ENCODE peak calls at places on chromosomes 13 and 19, in five cellular contexts. X is hepatocyte, N is HepG2, L is neural progenitor cell, U is DND-41. B is an unnamed sample.

GRCh38 chr19:51784922-51785690 is 9.9 kb upstream of the FPR3 start:
- DNase-seq in L (no peak), N (no peak), U (no peak), X (no peak), B (peak; percentile 71)

GRCh38 chr13:30026093-30026492 is 175.7 kb upstream of the UBL3 start:
- DNase-seq in L (no peak), X (no peak), N (no peak), U (no peak), B (peak; percentile 68)

GRCh38 chr19:29665215-29665825 is at the start of gene PLEKHF1:
- DNase-seq in X (peak; percentile 92), L (peak; percentile 93), N (peak; percentile 58), U (peak; percentile 82), B (peak; percentile 75)

GRCh38 chr19:17097593-17098126 is 22.1 kb downstream of the MYO9B start:
- DNase-seq in L (no peak), U (no peak), X (peak; percentile 65), N (peak; percentile 86), B (peak; percentile 78)

GRCh38 chr19:3132971-3133792 is 2.7 kb upstream of the GNA15 start:
- DNase-seq in U (peak; percentile 97), L (no peak), X (no peak), N (no peak), B (no peak)

GRCh38 chr19:23799321-23799720 is 40.6 kb upstream of the ZNF681 start:
- DNase-seq in N (no peak), U (peak; percentile 80), L (no peak), X (no peak), B (no peak)

GRCh38 chr13:21530656-21531055 is 71.6 kb upstream of the ZDHHC20 start:
- DNase-seq in L (no peak), N (peak; percentile 5), X (no peak), U (no peak), B (no peak)

GRCh38 chr13:33544308-33544707 is 258.8 kb upstream of the STARD13 start:
- DNase-seq in U (no peak), X (no peak), L (no peak), N (no peak), B (no peak)

GRCh38 chr13:113801289-113801961 is 42.4 kb downstream of the TMEM255B start:
- DNase-seq in L (no peak), N (no peak), U (no peak), X (no peak), B (no peak)

GRCh38 chr19:28159065-28159464 is 1053.9 kb downstream of the UQCRFS1 start:
- DNase-seq in U (no peak), X (no peak), L (no peak), N (no peak), B (no peak)

GRCh38 chr19:13234518-13234917 is 84.3 kb downstream of the IER2 start:
- DNase-seq in L (peak; percentile 76), U (peak; percentile 57), X (peak; percentile 62), N (peak; percentile 42), B (peak; percentile 9)

GRCh38 chr19:11982526-11982925 is 17.7 kb downstream of the ZNF763 start:
- DNase-seq in U (no peak), X (no peak), L (no peak), N (no peak), B (no peak)

GRCh38 chr13:35876601-35877000 is 254.6 kb downstream of the DCLK1 start:
- DNase-seq in L (no peak), X (no peak), N (no peak), U (no peak), B (peak; percentile 18)

GRCh38 chr13:113129480-113129879 is 6.9 kb downstream of the F10 start:
- DNase-seq in U (no peak), X (no peak), L (no peak), N (no peak), B (no peak)

GRCh38 chr13:113084094-113084942 is 21.3 kb upstream of the F7 start:
- DNase-seq in U (no peak), X (no peak), L (no peak), N (no peak), B (no peak)

GRCh38 chr13:28338202-28338601 is 156.7 kb downstream of the FLT1 start:
- DNase-seq in X (no peak), U (no peak), L (no peak), N (no peak), B (peak; percentile 84)

GRCh38 chr13:113742000-113742441 is 17.0 kb upstream of the TMEM255B start:
- DNase-seq in N (peak; percentile 95), L (peak; percentile 53), X (peak; percentile 79), U (no peak), B (peak; percentile 78)

GRCh38 chr13:39874331-39875055 is 219.0 kb downstream of the COG6 start:
- DNase-seq in X (no peak), N (no peak), L (no peak), U (no peak), B (no peak)

GRCh38 chr19:5588441-5588840 is 20.7 kb upstream of the TINCR start:
- DNase-seq in X (no peak), U (no peak), N (no peak), L (no peak), B (no peak)

GRCh38 chr19:50000038-50000890 is 24.9 kb downstream of the VRK3 start:
- DNase-seq in X (no peak), L (no peak), N (no peak), U (no peak), B (no peak)

GRCh38 chr13:57123660-57124059 is 17.1 kb upstream of the PRR20A start:
- DNase-seq in N (no peak), L (no peak), X (no peak), U (no peak), B (peak; percentile 31)

GRCh38 chr19:37506387-37507166 is at the start of gene ZNF793:
- DNase-seq in L (peak; percentile 90), U (no peak), N (no peak), X (peak; percentile 91), B (peak; percentile 89)

GRCh38 chr19:35026418-35026817 is 3.9 kb upstream of the SCN1B start:
- DNase-seq in N (no peak), L (no peak), U (no peak), X (no peak), B (no peak)

DNA sequence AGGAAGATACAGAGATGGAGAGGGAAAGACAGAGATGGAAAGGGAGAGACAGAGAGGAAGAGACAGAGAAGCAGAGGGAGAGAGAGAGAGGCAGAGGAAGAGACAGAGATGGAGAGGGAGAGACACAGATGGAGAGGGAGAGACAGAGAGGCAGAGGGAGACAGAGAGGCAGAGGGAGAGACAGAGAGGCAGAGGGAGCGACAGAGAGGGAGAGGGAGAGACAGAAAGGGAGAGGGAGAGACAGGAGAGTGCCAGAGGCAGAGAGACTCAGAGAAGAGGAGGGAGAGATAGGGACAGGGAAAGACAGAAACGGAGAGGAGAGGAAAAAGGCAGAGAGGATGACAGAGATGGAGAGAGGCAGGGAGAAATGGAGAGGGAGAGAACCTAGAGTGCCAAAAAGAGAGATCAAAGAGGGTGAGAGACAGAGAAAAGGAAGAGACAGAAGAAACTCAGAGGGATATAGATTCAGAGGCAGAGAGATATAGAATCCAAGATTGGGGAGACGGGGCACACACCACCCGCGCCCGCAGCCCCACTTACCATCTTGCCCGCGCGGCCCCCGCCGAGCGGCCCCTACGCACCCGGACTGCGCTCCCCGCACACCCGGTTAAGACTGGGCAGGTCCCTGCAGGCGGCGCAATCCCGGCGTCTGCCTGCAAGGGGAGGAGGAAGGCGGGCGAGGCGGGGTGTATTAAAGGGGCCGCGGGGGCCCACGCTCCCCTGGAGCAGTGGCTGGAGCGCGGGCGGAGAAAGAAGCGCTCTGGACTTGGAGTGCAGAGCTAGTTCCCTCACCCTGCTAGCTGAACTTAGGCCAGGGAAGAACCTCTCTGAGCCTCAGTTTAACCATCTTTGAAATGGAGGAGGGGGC is 10.7 kb downstream of the TM6SF2 start:
- DNase-seq in U (no peak), X (no peak), L (peak; percentile 59), N (no peak), B (no peak)
- TF ChIP-seq EZH2 in U (no peak), X (no peak), L (no peak), N (no peak), B (peak; percentile 92)

DNA sequence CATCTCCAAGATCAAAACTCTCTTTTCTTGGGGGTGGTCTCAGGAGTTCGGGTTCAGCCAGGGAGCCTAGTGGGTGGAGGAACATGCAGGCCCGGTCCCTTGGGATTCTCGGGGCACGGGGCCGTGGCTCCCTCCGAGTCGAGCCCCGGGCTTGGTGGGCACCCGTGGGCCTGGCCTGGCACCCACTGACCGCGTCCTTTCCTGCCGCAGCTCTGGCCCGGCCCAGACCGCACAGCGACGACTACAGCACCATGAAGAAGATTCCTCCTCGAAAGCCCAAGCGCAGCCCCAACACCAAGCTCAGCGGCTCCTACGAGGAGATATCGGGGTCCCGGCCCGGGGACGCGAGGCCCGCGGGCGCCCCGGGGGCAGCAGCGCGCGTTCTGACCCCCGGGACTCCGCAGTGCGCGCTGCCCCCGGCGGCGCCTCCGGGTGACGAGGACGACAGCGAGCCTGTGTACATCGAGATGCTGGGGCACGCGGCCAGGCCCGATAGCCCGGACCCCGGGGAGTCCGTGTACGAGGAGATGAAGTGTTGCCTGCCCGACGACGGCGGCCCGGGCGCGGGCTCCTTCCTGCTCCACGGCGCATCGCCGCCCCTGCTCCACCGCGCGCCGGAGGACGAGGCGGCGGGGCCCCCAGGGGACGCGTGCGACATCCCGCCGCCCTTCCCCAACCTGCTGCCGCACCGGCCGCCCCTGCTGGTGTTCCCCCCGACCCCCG is 510.8 kb downstream of the MYO16 start:
- DNase-seq in U (no peak), L (no peak), X (no peak), N (no peak), B (no peak)
- TF ChIP-seq EZH2 in U (no peak), L (no peak), X (no peak), N (no peak), B (no peak)

DNA sequence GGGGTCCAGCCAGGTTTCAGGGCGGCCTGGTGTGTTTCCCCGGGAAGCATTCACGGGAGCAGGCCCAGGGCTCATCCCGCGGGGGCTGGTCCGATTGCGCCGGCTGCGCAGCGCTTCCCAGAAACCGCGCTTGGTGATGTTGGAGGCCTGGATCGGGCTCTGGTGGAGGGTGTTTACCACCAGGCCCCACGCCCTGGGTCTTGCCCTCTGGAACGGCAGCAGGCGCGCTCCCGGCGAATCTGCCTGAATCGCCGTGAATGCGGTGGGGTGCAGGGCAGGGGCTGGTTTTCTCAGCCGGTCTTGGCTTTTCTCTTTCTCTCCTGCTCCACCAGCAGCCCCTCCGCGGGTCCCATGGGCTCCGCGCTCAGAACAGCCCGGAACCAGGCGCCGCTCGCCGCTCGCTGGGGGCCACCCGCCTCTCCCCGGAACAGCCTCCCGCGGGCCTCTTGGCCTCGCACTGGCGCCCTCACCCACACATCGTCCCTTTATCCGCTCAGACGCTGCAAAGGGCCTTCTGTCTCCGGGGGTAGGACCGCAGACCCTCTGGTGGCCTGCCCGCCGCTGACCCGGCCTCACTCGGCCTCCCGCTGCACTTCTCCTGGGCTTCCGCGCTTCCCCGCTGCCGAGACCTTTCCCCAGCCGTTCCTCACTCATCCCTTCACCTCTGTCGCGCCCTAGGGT is 69.4 kb upstream of the GJB6 start:
- DNase-seq in N (no peak), X (no peak), L (peak; percentile 29), U (no peak), B (peak; percentile 13)
- TF ChIP-seq EZH2 in N (no peak), X (no peak), L (no peak), U (no peak), B (no peak)

DNA sequence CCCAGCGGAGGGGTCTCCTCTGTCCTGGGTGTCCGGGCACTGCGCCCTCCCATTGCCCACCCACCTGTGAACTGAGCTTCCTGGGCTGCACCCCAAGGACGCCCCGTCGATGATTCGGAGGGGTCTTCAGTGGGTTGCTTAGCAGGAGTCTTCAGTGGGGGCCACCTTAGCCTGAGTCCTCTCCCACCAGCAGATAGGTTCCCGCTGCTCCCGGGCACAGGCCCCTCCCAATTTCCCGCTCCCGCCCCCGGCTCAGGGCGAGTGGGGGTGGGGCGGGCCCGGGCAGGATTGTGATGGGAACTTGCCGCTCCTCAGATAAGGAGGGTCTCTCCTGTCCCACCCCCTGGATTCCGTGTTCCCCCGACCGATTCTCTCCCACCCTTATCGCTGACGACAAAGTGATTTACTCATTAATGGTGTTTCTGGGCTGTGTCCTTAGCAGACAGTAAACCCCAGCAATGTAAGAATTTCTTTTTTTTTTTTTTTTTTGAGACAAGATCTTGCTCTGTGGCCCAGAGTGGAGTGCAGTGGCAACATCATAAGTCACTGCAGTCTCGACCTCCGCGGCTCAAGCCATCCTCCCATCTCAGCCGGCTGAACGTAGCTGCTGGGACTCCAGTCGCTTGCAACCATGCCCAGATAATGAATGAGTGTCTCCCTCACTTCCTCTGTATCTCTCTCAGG is 655 bp upstream of the S1PR5 start:
- DNase-seq in X (peak; percentile 19), N (no peak), U (no peak), L (peak; percentile 39), B (no peak)
- TF ChIP-seq EZH2 in X (no peak), N (no peak), U (no peak), L (peak; percentile 60), B (no peak)